ENCODE peak calls at places on chromosomes 4 and X, in ten cellular contexts. A is T-cell; Q is HuH-7; V is NCI-H2171; J is lower lobe of right lung; Z is esophagus muscularis mucosa; S is left ventricle myocardium superior; K is left colon; W is CD4-positive, alpha-beta memory T cell; Y is NCI-H1930. I is an unnamed sample.

GRCh38 chr4:20203508-20203907 is 48.2 kb upstream of the SLIT2 start:
- DNase-seq in A (no peak), Y (no peak), V (no peak), Z (no peak), W (no peak), J (no peak), S (no peak), Q (no peak), K (no peak), I (no peak)

GRCh38 chrX:111040377-111041017 is 55.5 kb upstream of the PAK3 start:
- DNase-seq in W (no peak), Q (no peak), V (no peak), Z (no peak), A (no peak), S (no peak), Y (no peak), J (no peak), K (no peak), I (no peak)

GRCh38 chr4:14867847-14868246 is 134.4 kb upstream of the CPEB2 start:
- DNase-seq in K (no peak), A (no peak), Z (no peak), W (no peak), V (no peak), Y (no peak), S (no peak), Q (no peak), J (no peak), I (no peak)

GRCh38 chrX:47370278-47370677 is at the start of gene ZNF157:
- DNase-seq in J (no peak), Z (no peak), W (no peak), K (no peak), Q (no peak), A (no peak), S (no peak), Y (no peak), V (no peak), I (no peak)

GRCh38 chr4:25786497-25787065 is 76.2 kb downstream of the SEL1L3 start:
- DNase-seq in W (no peak), V (no peak), Y (no peak), A (no peak), Q (no peak), J (no peak), S (no peak), K (no peak), Z (no peak), I (no peak)

GRCh38 chr4:180669637-180670036 is 1573.6 kb upstream of the TENM3 start:
- DNase-seq in A (no peak), J (no peak), K (no peak), Q (no peak), V (no peak), Z (no peak), S (no peak), W (no peak), Y (no peak), I (no peak)

GRCh38 chr4:138766332-138766731 is 249.2 kb upstream of the NOCT start:
- DNase-seq in K (no peak), Q (no peak), J (no peak), S (no peak), A (no peak), Z (no peak), W (no peak), Y (no peak), V (no peak), I (no peak)

GRCh38 chrX:153469811-153470410 is 465 bp downstream of the HAUS7 start:
- DNase-seq in Z (no peak), Q (no peak), K (peak), S (no peak), Y (no peak), V (no peak), W (no peak), A (no peak), J (no peak), I (peak)

GRCh38 chrX:68568136-68568535 is 69.3 kb downstream of the YIPF6 start:
- DNase-seq in Y (no peak), Z (no peak), V (no peak), S (no peak), A (no peak), Q (no peak), J (no peak), W (no peak), K (no peak), I (no peak)

GRCh38 chrX:153944140-153944799 is at the start of gene RENBP:
- DNase-seq in A (no peak), Q (no peak), W (no peak), K (peak), J (peak), Z (no peak), V (no peak), Y (no peak), S (peak), I (peak)

GRCh38 chrX:129523076-129524055 is at the start of gene SMARCA1:
- DNase-seq in V (peak), Y (peak), J (peak), S (peak), K (peak), Q (peak), A (no peak), Z (no peak), W (no peak), I (no peak)

GRCh38 chrX:37926700-37927099 is 79.3 kb upstream of the DYNLT3 start:
- DNase-seq in A (no peak), W (peak), V (peak), J (no peak), Y (no peak), K (no peak), Z (no peak), Q (no peak), S (no peak), I (no peak)

GRCh38 chr4:98688416-98689290 is 30.2 kb upstream of the TSPAN5 start:
- DNase-seq in S (no peak), V (no peak), W (peak), K (no peak), A (no peak), Z (peak), Y (no peak), Q (no peak), J (no peak), I (no peak)

GRCh38 chr4:139606600-139607301 is 50.7 kb upstream of the SETD7 start:
- DNase-seq in Q (no peak), Y (no peak), J (no peak), W (no peak), K (no peak), V (no peak), Z (no peak), A (no peak), S (no peak), I (no peak)

GRCh38 chr4:147571021-147571770 is 46.0 kb upstream of the TMEM184C start:
- DNase-seq in V (no peak), Z (no peak), K (no peak), Q (no peak), Y (no peak), S (no peak), J (no peak), A (no peak), W (no peak), I (no peak)

GRCh38 chr4:148926861-148927260 is 484.6 kb upstream of the NR3C2 start:
- DNase-seq in Q (no peak), W (no peak), K (peak), Z (no peak), A (no peak), V (peak), S (peak), Y (no peak), J (no peak), I (no peak)

GRCh38 chrX:155745792-155746191 is 133.0 kb upstream of the TMLHE start:
- DNase-seq in S (peak), A (no peak), V (no peak), Y (peak), Q (no peak), Z (no peak), J (no peak), W (no peak), K (peak), I (no peak)

GRCh38 chrX:46770817-46771163 is 11.9 kb upstream of the SLC9A7 start:
- DNase-seq in S (no peak), A (no peak), Q (no peak), V (no peak), J (no peak), Y (no peak), Z (no peak), K (no peak), W (no peak), I (no peak)

GRCh38 chr4:72767903-72768817 is 199.1 kb upstream of the ADAMTS3 start:
- DNase-seq in V (no peak), A (no peak), Z (no peak), S (no peak), Y (no peak), W (no peak), J (no peak), Q (no peak), K (no peak), I (no peak)

GRCh38 chrX:24243692-24244091 is 70.2 kb downstream of the SUPT20HL2 start:
- DNase-seq in V (no peak), A (no peak), K (no peak), Y (no peak), Q (no peak), Z (no peak), S (no peak), J (no peak), W (no peak), I (no peak)

GRCh38 chr4:138609943-138610350 is 367.8 kb upstream of the SLC7A11 start:
- DNase-seq in V (no peak), A (no peak), S (no peak), J (no peak), Q (no peak), W (no peak), Z (no peak), Y (no peak), K (no peak), I (no peak)

GRCh38 chrX:20221902-20222301 is 44.8 kb downstream of the RPS6KA3 start:
- DNase-seq in J (no peak), Y (no peak), W (no peak), S (no peak), V (no peak), A (no peak), Z (no peak), K (no peak), Q (no peak), I (no peak)

GRCh38 chrX:9163153-9163790 is 129.3 kb upstream of the FAM9B start:
- DNase-seq in V (peak), Y (no peak), Z (no peak), W (no peak), J (no peak), A (no peak), K (no peak), Q (no peak), S (no peak), I (no peak)

GRCh38 chrX:9928083-9928482 is 39.1 kb upstream of the CLDN34 start:
- DNase-seq in J (no peak), K (no peak), Z (no peak), A (no peak), Y (no peak), W (no peak), V (peak), S (no peak), Q (no peak), I (no peak)

GRCh38 chr4:170270628-170271027 is 180.9 kb upstream of the AADAT start:
- DNase-seq in W (no peak), Z (no peak), Y (no peak), V (no peak), K (no peak), Q (no peak), A (no peak), J (no peak), S (no peak), I (no peak)

GRCh38 chrX:136779346-136779781 is 1.4 kb downstream of the ARHGEF6 start:
- DNase-seq in K (no peak), Y (no peak), J (no peak), Q (no peak), A (no peak), Z (no peak), V (no peak), W (peak), S (no peak), I (peak)

GRCh38 chrX:17826609-17827496 is 34.2 kb downstream of the RAI2 start:
- DNase-seq in V (no peak), W (no peak), Z (no peak), A (no peak), S (no peak), Y (no peak), K (no peak), J (no peak), Q (no peak), I (no peak)

GRCh38 chr4:101252721-101253120 is 94.6 kb downstream of the PPP3CA start:
- DNase-seq in W (no peak), A (no peak), V (no peak), K (no peak), Z (no peak), Y (no peak), J (no peak), Q (no peak), S (no peak), I (no peak)

GRCh38 chr4:163665521-163666334 is 171.2 kb downstream of the TMA16 start:
- DNase-seq in Z (no peak), Q (no peak), J (no peak), S (no peak), V (no peak), W (no peak), Y (no peak), A (no peak), K (no peak), I (no peak)

GRCh38 chr4:94516999-94517398 is 65.3 kb downstream of the PDLIM5 start:
- DNase-seq in A (no peak), Z (no peak), S (no peak), K (no peak), Y (no peak), Q (no peak), W (no peak), J (no peak), V (no peak), I (no peak)

GRCh38 chr4:135838889-135839288 is 1637.3 kb upstream of the PABPC4L start:
- DNase-seq in Y (no peak), Z (no peak), A (no peak), K (no peak), J (no peak), Q (no peak), W (no peak), S (no peak), V (no peak), I (no peak)

GRCh38 chr4:8287606-8288280 is 18.2 kb downstream of the HTRA3 start:
- DNase-seq in Z (no peak), J (no peak), K (no peak), S (peak), Y (no peak), V (no peak), W (no peak), Q (no peak), A (no peak), I (no peak)

GRCh38 chrX:154013614-154014360 is 5.9 kb downstream of the IRAK1 start:
- DNase-seq in J (peak), S (no peak), Z (no peak), V (no peak), Q (peak), K (no peak), Y (no peak), A (peak), W (peak), I (peak)

GRCh38 chrX:15269618-15270521 is at the start of gene ASB9:
- DNase-seq in Q (peak), W (peak), Y (no peak), Z (no peak), A (peak), J (peak), S (peak), V (peak), K (peak), I (no peak)

GRCh38 chr4:24473309-24473721 is 111.0 kb downstream of the DHX15 start:
- DNase-seq in K (peak), Y (no peak), Q (peak), Z (no peak), V (no peak), A (no peak), W (peak), J (no peak), S (peak), I (peak)

GRCh38 chr4:108010167-108010566 is 20.5 kb downstream of the HADH start:
- DNase-seq in Q (no peak), A (no peak), W (no peak), Z (no peak), K (no peak), J (no peak), V (no peak), S (no peak), Y (no peak), I (no peak)

GRCh38 chrX:10134921-10135320 is 21.9 kb upstream of the CLCN4 start:
- DNase-seq in K (no peak), W (no peak), A (no peak), Y (no peak), V (no peak), Q (no peak), J (no peak), Z (no peak), S (no peak), I (no peak)

I was measured in activated CD8-positive, alpha-beta T cell treated with anti-CD3 and anti-CD28 coated beads, Interleukin-2, amount 10 ng/mL, durations not matched to agents 7 days and 5 days.